ENCODE peak calls at places on chromosome X, in four cellular contexts. Y, G, F and S are unnamed samples.

GRCh38 chrX:40095588-40096394 is 2.0 kb downstream of the BCOR start:
- DNase-seq in Y (peak; percentile 87), G (no peak), F (peak; percentile 27), S (no peak)

GRCh38 chrX:135112096-135112729 is 8.1 kb downstream of the ETDB start:
- DNase-seq in Y (no peak), G (no peak), F (peak; percentile 62), S (peak; percentile 40)

GRCh38 chrX:110268875-110269274 is 49.0 kb downstream of the AMMECR1 start:
- DNase-seq in Y (no peak), G (no peak), F (no peak), S (no peak)

GRCh38 chrX:23334871-23335599 is 386 bp downstream of the PTCHD1 start:
- DNase-seq in Y (no peak), G (no peak), F (no peak), S (no peak)

GRCh38 chrX:71081348-71082148 is 13.4 kb upstream of the SNX12 start:
- DNase-seq in Y (no peak), G (no peak), F (peak; percentile 79), S (peak; percentile 64)

GRCh38 chrX:23012162-23012561 is 12.4 kb downstream of the DDX53 start:
- DNase-seq in Y (no peak), G (no peak), F (no peak), S (no peak)

GRCh38 chrX:153537526-153538295 is 20.3 kb downstream of the ATP2B3 start:
- DNase-seq in Y (no peak), G (no peak), F (no peak), S (no peak)

GRCh38 chrX:43940811-43941210 is 32.4 kb downstream of the NDP start:
- DNase-seq in Y (no peak), G (peak; percentile 13), F (peak; percentile 68), S (peak; percentile 64)

GRCh38 chrX:13719192-13719856 is 15.1 kb downstream of the TRAPPC2 start:
- DNase-seq in Y (no peak), G (no peak), F (no peak), S (no peak)

GRCh38 chrX:99394450-99394849 is 1015.6 kb downstream of the PCDH19 start:
- DNase-seq in Y (no peak), G (no peak), F (no peak), S (no peak)

GRCh38 chrX:40809210-40809609 is 73.9 kb upstream of the MED14 start:
- DNase-seq in Y (no peak), G (no peak), F (peak; percentile 14), S (peak; percentile 38)

GRCh38 chrX:9519546-9520210 is 54.8 kb downstream of the TBL1X start:
- DNase-seq in Y (no peak), G (peak; percentile 60), F (no peak), S (no peak)

GRCh38 chrX:72094894-72095293 is 36.8 kb downstream of the RTL5 start:
- DNase-seq in Y (peak; percentile 84), G (no peak), F (no peak), S (no peak)

GRCh38 chrX:118240359-118240758 is 105.5 kb upstream of the WDR44 start:
- DNase-seq in Y (no peak), G (no peak), F (no peak), S (no peak)

GRCh38 chrX:23634181-23634580 is 33.1 kb upstream of the PRDX4 start:
- DNase-seq in Y (no peak), G (no peak), F (peak; percentile 47), S (peak; percentile 2)

GRCh38 chrX:63513825-63514574 is 162.9 kb upstream of the SPIN4 start:
- DNase-seq in Y (no peak), G (peak; percentile 15), F (peak; percentile 2), S (peak; percentile 56)

GRCh38 chrX:71978164-71978563 is 67.5 kb downstream of the NHSL2 start:
- DNase-seq in Y (no peak), G (no peak), F (no peak), S (no peak)

GRCh38 chrX:153762636-153763173 is 1.3 kb upstream of the PLXNB3 start:
- DNase-seq in Y (peak; percentile 63), G (peak; percentile 6), F (no peak), S (no peak)

GRCh38 chrX:40175416-40176255 is 77.9 kb upstream of the BCOR start:
- DNase-seq in Y (peak; percentile 97), G (peak; percentile 50), F (peak; percentile 48), S (peak; percentile 15)

GRCh38 chrX:96770315-96770714 is 85.7 kb downstream of the DIAPH2 start:
- DNase-seq in Y (no peak), G (no peak), F (peak; percentile 52), S (peak; percentile 6)

GRCh38 chrX:41350150-41350975 is 16.4 kb downstream of the DDX3X start:
- DNase-seq in Y (no peak), G (no peak), F (peak; percentile 16), S (no peak)

GRCh38 chrX:20274121-20274520 is 7.4 kb upstream of the RPS6KA3 start:
- DNase-seq in Y (no peak), G (no peak), F (no peak), S (no peak)

GRCh38 chrX:18956322-18957032 is 27.4 kb downstream of the PHKA2 start:
- DNase-seq in Y (no peak), G (no peak), F (peak; percentile 69), S (no peak)

GRCh38 chrX:22603060-22603459 is 330.3 kb downstream of the CBLL2 start:
- DNase-seq in Y (no peak), G (no peak), F (no peak), S (no peak)

GRCh38 chrX:54246866-54247265 is 63.8 kb upstream of the FAM120C start:
- DNase-seq in Y (no peak), G (no peak), F (no peak), S (no peak)

GRCh38 chrX:21394792-21395191 is 20.6 kb downstream of the CNKSR2 start:
- DNase-seq in Y (no peak), G (no peak), F (no peak), S (no peak)

GRCh38 chrX:46444011-46444410 is 101.2 kb downstream of the ZNF674 start:
- DNase-seq in Y (no peak), G (no peak), F (peak; percentile 85), S (peak; percentile 66)

GRCh38 chrX:149222040-149222439 is 283.1 kb downstream of the IDS start:
- DNase-seq in Y (no peak), G (no peak), F (no peak), S (no peak)

GRCh38 chrX:44570524-44570923 is 27.9 kb upstream of the FUNDC1 start:
- DNase-seq in Y (no peak), G (no peak), F (peak; percentile 51), S (peak; percentile 35)

GRCh38 chrX:103791826-103792458 is 15.3 kb downstream of the PLP1 start:
- DNase-seq in Y (no peak), G (no peak), F (peak; percentile 59), S (no peak)

GRCh38 chrX:115297189-115297588 is 7.7 kb downstream of the LUZP4 start:
- DNase-seq in Y (no peak), G (no peak), F (peak; percentile 16), S (peak; percentile 4)

GRCh38 chrX:23779025-23779424 is 3.9 kb upstream of the SAT1 start:
- DNase-seq in Y (no peak), G (no peak), F (peak; percentile 94), S (peak; percentile 89)

GRCh38 chrX:54807524-54808108 is at the start of gene MAGED2:
- DNase-seq in Y (peak; percentile 85), G (no peak), F (peak; percentile 8), S (no peak)

GRCh38 chrX:153941331-153942252 is 2.9 kb downstream of the RENBP start:
- DNase-seq in Y (no peak), G (no peak), F (no peak), S (no peak)

GRCh38 chrX:41516995-41517660 is 70.0 kb downstream of the NYX start:
- DNase-seq in Y (no peak), G (no peak), F (no peak), S (no peak)

GRCh38 chrX:43357741-43358140 is 298.4 kb upstream of the MAOA start:
- DNase-seq in Y (no peak), G (no peak), F (no peak), S (no peak)

GRCh38 chrX:23989689-23990088 is 37.3 kb downstream of the KLHL15 start:
- DNase-seq in Y (no peak), G (no peak), F (no peak), S (no peak)

GRCh38 chrX:131288188-131288587 is 918 bp downstream of the IGSF1 start:
- DNase-seq in Y (no peak), G (no peak), F (no peak), S (no peak)

GRCh38 chrX:131287556-131288179 is 1.4 kb downstream of the IGSF1 start:
- DNase-seq in Y (no peak), G (no peak), F (no peak), S (no peak)

GRCh38 chrX:131289527-131289926 is 421 bp upstream of the IGSF1 start:
- DNase-seq in Y (no peak), G (no peak), F (no peak), S (no peak)

GRCh38 chrX:131288738-131289511 is at the start of gene IGSF1:
- DNase-seq in Y (no peak), G (no peak), F (no peak), S (peak; percentile 0)
- H3K4me3 ChIP-seq in Y (peak within 1 kb of the TSS; percentile 22), G (peak within 1 kb of the TSS; percentile 13), F (no peak within 1 kb of the TSS), S (no peak within 1 kb of the TSS)

GRCh38 chrX:997631-998137 is 214.8 kb downstream of the CRLF2 start:
- DNase-seq in Y (peak; percentile 19), G (no peak), F (no peak), S (no peak)
- TF ChIP-seq CTCF in Y (no peak), G (no peak), F (no peak), S (no peak)

GRCh38 chrX:119853449-119853848 is 686 bp upstream of the UPF3B start:
- DNase-seq in Y (no peak), G (peak; percentile 12), F (no peak), S (peak; percentile 0)
- H3K4me3 ChIP-seq in Y (peak overlapping the region; percentile 86), G (peak overlapping the region; percentile 76), F (peak overlapping the region; percentile 100), S (peak overlapping the region; percentile 74)

DNA sequence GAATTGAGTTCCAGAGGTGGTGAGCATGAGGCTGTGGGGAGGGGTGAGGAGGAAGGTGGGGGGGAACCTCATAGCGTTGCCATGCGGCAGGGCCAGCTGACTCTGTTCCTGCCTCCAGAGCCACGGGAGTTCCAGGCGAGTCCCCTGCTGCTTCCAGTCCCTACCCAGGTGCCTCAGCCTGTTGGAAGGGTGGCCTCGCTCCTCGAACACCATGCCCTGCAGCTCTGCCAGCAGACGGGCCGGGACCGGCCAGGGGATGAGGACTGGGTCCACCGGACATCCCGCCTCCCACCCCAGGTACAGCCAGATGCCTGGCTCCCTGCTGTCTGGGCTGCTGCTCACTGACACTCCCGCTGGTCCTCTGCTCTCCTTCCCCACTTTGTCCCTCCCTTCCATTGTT is 7.9 kb downstream of the CCDC22 start:
- DNase-seq in Y (no peak), G (no peak), F (no peak), S (no peak)
- TF ChIP-seq CTCF in Y (no peak), G (no peak), F (no peak), S (no peak)

GRCh38 chrX:102658551-102658950 is 7.3 kb downstream of the GPRASP1 start:
- DNase-seq in Y (no peak), G (no peak), F (no peak), S (no peak)
- H3K4me3 ChIP-seq in Y (no peak overlapping the region), G (no peak overlapping the region), F (no peak overlapping the region), S (no peak overlapping the region)